ENCODE peak calls at places on chromosomes 7 and 10, in eight cellular contexts. R is fibroblast of villous mesenchyme; H is uterus; O is osteocyte; B is coronary artery; I is transverse colon; Y is GM12864; J is CD4-positive, alpha-beta T cell. T is an unnamed sample.

GRCh38 chr7:130943981-130944380 is 210.0 kb upstream of the KLF14 start:
- DNase-seq in O (no peak), B (no peak), R (peak; percentile 44), I (no peak), J (no peak), Y (no peak), H (no peak), T (no peak)

GRCh38 chr10:21732067-21732772 is 198.2 kb downstream of the MLLT10 start:
- DNase-seq in Y (peak; percentile 31), O (no peak), J (no peak), B (no peak), H (peak; percentile 62), R (peak; percentile 85), I (peak; percentile 26), T (peak; percentile 75)

GRCh38 chr7:2792856-2793487 is 51.1 kb downstream of the GNA12 start:
- DNase-seq in O (peak; percentile 38), J (no peak), H (no peak), B (no peak), Y (no peak), R (peak; percentile 83), I (no peak), T (no peak)

GRCh38 chr10:129307141-129307540 is 159.9 kb upstream of the MGMT start:
- DNase-seq in I (no peak), Y (no peak), R (no peak), O (no peak), J (no peak), H (no peak), B (no peak), T (no peak)

GRCh38 chr10:71878327-71879034 is 27.4 kb upstream of the PSAP start:
- DNase-seq in R (no peak), I (no peak), H (no peak), J (peak; percentile 22), Y (no peak), O (no peak), B (no peak), T (no peak)

GRCh38 chr7:18638594-18639452 is 143.3 kb downstream of the HDAC9 start:
- DNase-seq in H (peak; percentile 19), J (no peak), B (no peak), O (no peak), R (peak; percentile 90), I (no peak), Y (no peak), T (no peak)

GRCh38 chr10:133616371-133617130 is 10.0 kb downstream of the FRG2B start:
- DNase-seq in J (no peak), Y (no peak), I (peak; percentile 23), B (no peak), H (no peak), O (no peak), R (no peak), T (no peak)

GRCh38 chr7:36387437-36388345 is 2.0 kb upstream of the ANLN start:
- DNase-seq in O (no peak), B (no peak), R (no peak), I (no peak), J (no peak), Y (no peak), H (no peak), T (no peak)

GRCh38 chr7:1716263-1717094 is 46.4 kb downstream of the ELFN1 start:
- DNase-seq in B (no peak), H (no peak), R (peak; percentile 20), O (no peak), J (no peak), Y (no peak), I (no peak), T (no peak)

GRCh38 chr7:71988176-71988575 is 424.0 kb downstream of the CALN1 start:
- DNase-seq in I (no peak), J (no peak), B (no peak), H (no peak), R (no peak), O (peak; percentile 25), Y (no peak), T (no peak)

GRCh38 chr10:68406111-68406814 is 814 bp downstream of the RUFY2 start:
- DNase-seq in I (peak; percentile 53), O (peak; percentile 88), R (peak; percentile 72), J (peak; percentile 3), B (no peak), Y (no peak), H (peak; percentile 52), T (peak; percentile 73)

GRCh38 chr7:117171106-117171505 is 151.8 kb downstream of the WNT2 start:
- DNase-seq in I (no peak), O (no peak), H (no peak), R (no peak), Y (no peak), B (no peak), J (no peak), T (no peak)

GRCh38 chr7:150402671-150403321 is 23.7 kb downstream of the ZNF775 start:
- DNase-seq in J (no peak), I (peak; percentile 70), O (no peak), H (no peak), B (no peak), Y (no peak), R (no peak), T (no peak)

GRCh38 chr10:33801705-33802104 is 467.2 kb upstream of the NRP1 start:
- DNase-seq in O (no peak), R (no peak), Y (no peak), J (no peak), H (no peak), I (no peak), B (no peak), T (no peak)

GRCh38 chr7:66927348-66927948 is 6.4 kb downstream of the TMEM248 start:
- DNase-seq in J (no peak), H (no peak), R (no peak), Y (no peak), I (no peak), O (no peak), B (no peak), T (no peak)

GRCh38 chr10:127740596-127740995 is 3.6 kb downstream of the FOXI2 start:
- DNase-seq in J (no peak), I (no peak), O (no peak), B (no peak), H (no peak), Y (no peak), R (no peak), T (no peak)

GRCh38 chr7:137283147-137283546 is 60.4 kb downstream of the PTN start:
- DNase-seq in J (no peak), Y (no peak), O (no peak), B (no peak), H (no peak), R (no peak), I (no peak), T (no peak)

GRCh38 chr7:157339777-157340677 is 3.2 kb downstream of the DNAJB6 start:
- DNase-seq in Y (peak; percentile 51), H (peak; percentile 68), R (peak; percentile 78), B (no peak), J (peak; percentile 44), I (peak; percentile 70), O (peak; percentile 86), T (peak; percentile 73)

GRCh38 chr7:150324366-150324961 is 1.1 kb upstream of the ACTR3C start:
- DNase-seq in J (no peak), I (no peak), B (peak; percentile 56), Y (no peak), H (no peak), R (no peak), O (no peak), T (peak; percentile 17)

GRCh38 chr7:116985575-116985974 is 32.3 kb downstream of the ST7 start:
- DNase-seq in B (no peak), H (no peak), O (no peak), J (no peak), Y (no peak), R (no peak), I (no peak), T (no peak)

DNA sequence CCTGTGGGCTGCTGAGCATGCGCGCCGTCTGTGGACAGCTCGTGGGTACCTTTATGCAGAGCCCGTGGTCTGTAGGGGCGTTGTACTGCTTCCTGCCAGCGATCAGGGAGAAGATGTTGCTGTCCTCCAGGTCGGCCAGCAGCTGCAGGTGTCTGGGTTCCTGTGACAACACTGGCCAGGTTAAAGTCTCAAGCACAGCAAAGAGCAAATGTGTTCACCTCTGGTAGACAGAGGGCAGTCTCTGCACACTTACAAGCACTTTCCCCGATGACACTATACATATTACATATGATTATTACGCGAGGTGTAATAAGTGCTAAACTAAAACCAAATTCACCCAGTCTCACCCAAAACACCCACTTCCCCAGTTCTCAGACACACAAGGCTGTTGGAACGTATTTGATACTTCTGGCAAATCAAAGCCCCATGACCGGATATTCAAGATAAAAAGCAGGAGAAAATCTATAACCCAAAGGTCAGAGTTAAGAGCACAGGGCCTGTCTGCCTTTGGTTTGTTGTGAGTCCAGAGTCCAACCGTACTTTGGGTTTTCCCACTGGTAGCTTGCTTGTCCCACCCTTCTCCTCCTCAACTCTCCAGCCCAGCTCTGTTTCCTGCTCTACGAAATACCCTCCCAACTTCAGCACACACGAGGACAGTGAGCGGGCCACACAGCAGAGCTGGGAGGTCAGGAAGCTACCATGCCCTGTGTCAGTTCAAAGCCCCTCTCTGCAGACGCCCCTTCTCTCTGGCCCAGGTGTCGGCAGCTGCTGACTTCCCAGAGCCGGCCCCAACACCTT is 49.7 kb upstream of the DDC start:
- DNase-seq in I (peak; percentile 39), H (no peak), O (no peak), B (no peak), R (no peak), Y (no peak), J (no peak), T (no peak)
- TF ChIP-seq CTCF in I (peak; percentile 33), H (no peak), O (peak; percentile 43), B (no peak), R (peak; percentile 18), Y (peak; percentile 31), J (no peak), T (peak; percentile 3)

GRCh38 chr7:272108-272615 is 17.8 kb upstream of the FOXL3 start:
- DNase-seq in B (no peak), O (no peak), Y (no peak), J (no peak), R (no peak), H (no peak), I (no peak), T (no peak)
- TF ChIP-seq CTCF in B (no peak), O (no peak), Y (no peak), J (no peak), R (no peak), H (no peak), I (no peak), T (no peak)

DNA sequence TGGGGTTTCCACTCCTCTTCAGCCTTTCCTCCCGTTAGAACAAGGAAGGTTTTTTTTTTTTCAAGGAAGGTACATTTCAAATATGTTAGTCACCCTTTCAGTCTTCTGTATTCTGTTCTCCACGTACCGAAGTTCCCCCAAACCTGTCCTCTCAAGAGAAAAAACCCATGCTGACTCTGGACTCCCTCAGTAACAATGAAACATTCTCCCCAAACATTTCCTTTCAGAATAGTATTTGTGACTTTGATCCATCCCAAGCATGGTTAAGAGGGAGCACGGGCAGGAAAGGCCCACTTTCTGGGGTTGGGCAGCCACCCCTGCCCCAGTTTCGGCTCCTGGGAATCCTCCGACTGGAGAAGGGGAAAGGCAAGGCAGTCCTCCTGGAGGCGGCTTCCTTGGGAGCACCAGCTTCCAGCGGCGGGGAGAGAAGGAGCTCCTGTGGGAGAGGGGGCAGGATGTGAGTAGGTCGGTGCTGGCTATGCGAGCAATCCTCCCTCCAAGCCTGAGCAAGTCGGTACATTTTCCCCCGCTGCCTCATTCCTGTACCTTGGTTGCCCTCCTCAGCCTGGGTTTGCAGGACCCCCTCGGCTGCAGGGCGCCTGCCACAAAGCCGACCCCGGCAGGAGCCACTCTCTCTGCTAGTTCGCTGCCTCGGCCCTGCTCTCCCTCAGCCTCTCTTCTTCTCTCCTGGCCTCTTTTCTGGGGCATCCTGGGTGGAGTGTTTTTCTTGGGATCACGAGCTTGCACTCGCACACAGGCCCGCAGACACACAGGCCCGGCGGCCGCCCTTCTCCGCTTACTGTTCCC is 2.1 kb upstream of the HOXA1 start:
- DNase-seq in R (no peak), Y (no peak), I (no peak), J (no peak), O (no peak), H (no peak), B (no peak), T (no peak)
- TF ChIP-seq CTCF in R (no peak), Y (no peak), I (no peak), J (no peak), O (no peak), H (no peak), B (no peak), T (no peak)

GRCh38 chr10:99360935-99361334 is 31.8 kb downstream of the CNNM1 start:
- DNase-seq in J (no peak), I (no peak), H (no peak), Y (no peak), R (no peak), O (no peak), B (no peak), T (no peak)
- TF ChIP-seq CTCF in J (no peak), I (no peak), H (no peak), Y (no peak), R (no peak), O (no peak), B (no peak), T (no peak)